ENCODE peak calls at places on chromosomes 7 and 10, in six cellular contexts. One of them, this sample, is unnamed.

GRCh38 chr7:157590526-157590925 is 253.7 kb downstream of the DNAJB6 start:
- DNase-seq in psoas muscle: no peak
- DNase-seq in breast epithelium: no peak
- DNase-seq in ascending aorta: no peak
- DNase-seq in HCT116: no peak
- DNase-seq in upper lobe of left lung: no peak
- DNase-seq in this sample: no peak

GRCh38 chr7:115449689-115450088 is 527.8 kb downstream of the MDFIC start:
- DNase-seq in psoas muscle: no peak
- DNase-seq in breast epithelium: no peak
- DNase-seq in ascending aorta: no peak
- DNase-seq in HCT116: no peak
- DNase-seq in upper lobe of left lung: no peak
- DNase-seq in this sample: no peak

GRCh38 chr7:35384761-35385700 is 131.1 kb upstream of the TBX20 start:
- DNase-seq in psoas muscle: no peak
- DNase-seq in breast epithelium: no peak
- DNase-seq in ascending aorta: no peak
- DNase-seq in HCT116: no peak
- DNase-seq in upper lobe of left lung: no peak
- DNase-seq in this sample: no peak

GRCh38 chr7:36490335-36490940 is 100.8 kb downstream of the ANLN start:
- DNase-seq in psoas muscle: no peak
- DNase-seq in breast epithelium: no peak
- DNase-seq in ascending aorta: no peak
- DNase-seq in HCT116: no peak
- DNase-seq in upper lobe of left lung: no peak
- DNase-seq in this sample: no peak

GRCh38 chr10:84548869-84549268 is 220.5 kb downstream of the CCSER2 start:
- DNase-seq in psoas muscle: no peak
- DNase-seq in breast epithelium: no peak
- DNase-seq in ascending aorta: no peak
- DNase-seq in HCT116: no peak
- DNase-seq in upper lobe of left lung: no peak
- DNase-seq in this sample: no peak

GRCh38 chr10:43237128-43237527 is 29.7 kb downstream of the RASGEF1A start:
- DNase-seq in psoas muscle: no peak
- DNase-seq in breast epithelium: no peak
- DNase-seq in ascending aorta: peak; percentile 12
- DNase-seq in HCT116: no peak
- DNase-seq in upper lobe of left lung: no peak
- DNase-seq in this sample: no peak

GRCh38 chr7:159040912-159041711 is 103.6 kb downstream of the VIPR2 start:
- DNase-seq in psoas muscle: no peak
- DNase-seq in breast epithelium: no peak
- DNase-seq in ascending aorta: peak; percentile 61
- DNase-seq in HCT116: no peak
- DNase-seq in upper lobe of left lung: no peak
- DNase-seq in this sample: no peak

GRCh38 chr7:132430863-132431822 is 145.1 kb downstream of the PLXNA4 start:
- DNase-seq in psoas muscle: no peak
- DNase-seq in breast epithelium: no peak
- DNase-seq in ascending aorta: peak; percentile 89
- DNase-seq in HCT116: no peak
- DNase-seq in upper lobe of left lung: peak; percentile 49
- DNase-seq in this sample: no peak

GRCh38 chr7:154953006-154953684 is 49.8 kb downstream of the PAXIP1 start:
- DNase-seq in psoas muscle: peak; percentile 72
- DNase-seq in breast epithelium: no peak
- DNase-seq in ascending aorta: no peak
- DNase-seq in HCT116: peak; percentile 24
- DNase-seq in upper lobe of left lung: no peak
- DNase-seq in this sample: peak; percentile 62

GRCh38 chr7:85392789-85393188 is 205.9 kb upstream of the SEMA3D start:
- DNase-seq in psoas muscle: no peak
- DNase-seq in breast epithelium: no peak
- DNase-seq in ascending aorta: no peak
- DNase-seq in HCT116: no peak
- DNase-seq in upper lobe of left lung: no peak
- DNase-seq in this sample: no peak

GRCh38 chr7:158616050-158616449 is 28.4 kb upstream of the PTPRN2 start:
- DNase-seq in psoas muscle: no peak
- DNase-seq in breast epithelium: no peak
- DNase-seq in ascending aorta: no peak
- DNase-seq in HCT116: no peak
- DNase-seq in upper lobe of left lung: no peak
- DNase-seq in this sample: no peak

GRCh38 chr7:124764847-124765400 is 668 bp downstream of the GPR37 start:
- DNase-seq in psoas muscle: peak; percentile 58
- DNase-seq in breast epithelium: no peak
- DNase-seq in ascending aorta: no peak
- DNase-seq in HCT116: no peak
- DNase-seq in upper lobe of left lung: no peak
- DNase-seq in this sample: peak; percentile 5

GRCh38 chr10:117345143-117345542 is 30.1 kb downstream of the PDZD8 start:
- DNase-seq in psoas muscle: no peak
- DNase-seq in breast epithelium: no peak
- DNase-seq in ascending aorta: no peak
- DNase-seq in HCT116: no peak
- DNase-seq in upper lobe of left lung: no peak
- DNase-seq in this sample: no peak

GRCh38 chr7:48244902-48245301 is 73.6 kb downstream of the ABCA13 start:
- DNase-seq in psoas muscle: no peak
- DNase-seq in breast epithelium: no peak
- DNase-seq in ascending aorta: no peak
- DNase-seq in HCT116: no peak
- DNase-seq in upper lobe of left lung: no peak
- DNase-seq in this sample: no peak

GRCh38 chr10:77943086-77943901 is 16.7 kb upstream of the DLG5 start:
- DNase-seq in psoas muscle: no peak
- DNase-seq in breast epithelium: peak; percentile 58
- DNase-seq in ascending aorta: no peak
- DNase-seq in HCT116: peak; percentile 57
- DNase-seq in upper lobe of left lung: no peak
- DNase-seq in this sample: no peak

GRCh38 chr10:1424648-1425047 is 312.7 kb downstream of the ADARB2 start:
- DNase-seq in psoas muscle: no peak
- DNase-seq in breast epithelium: no peak
- DNase-seq in ascending aorta: peak; percentile 2
- DNase-seq in HCT116: no peak
- DNase-seq in upper lobe of left lung: no peak
- DNase-seq in this sample: no peak

GRCh38 chr10:10873289-10873688 is 144.4 kb upstream of the CELF2 start:
- DNase-seq in psoas muscle: no peak
- DNase-seq in breast epithelium: no peak
- DNase-seq in ascending aorta: no peak
- DNase-seq in HCT116: no peak
- DNase-seq in upper lobe of left lung: no peak
- DNase-seq in this sample: no peak

GRCh38 chr10:88157981-88158465 is 294.6 kb downstream of the PTEN start:
- DNase-seq in psoas muscle: no peak
- DNase-seq in breast epithelium: no peak
- DNase-seq in ascending aorta: no peak
- DNase-seq in HCT116: no peak
- DNase-seq in upper lobe of left lung: no peak
- DNase-seq in this sample: no peak

GRCh38 chr7:118872568-118872967 is 648.1 kb downstream of the ANKRD7 start:
- DNase-seq in psoas muscle: no peak
- DNase-seq in breast epithelium: no peak
- DNase-seq in ascending aorta: no peak
- DNase-seq in HCT116: peak; percentile 24
- DNase-seq in upper lobe of left lung: no peak
- DNase-seq in this sample: no peak

GRCh38 chr7:44368885-44369284 is 43.5 kb upstream of the CAMK2B start:
- DNase-seq in psoas muscle: no peak
- DNase-seq in breast epithelium: no peak
- DNase-seq in ascending aorta: no peak
- DNase-seq in HCT116: no peak
- DNase-seq in upper lobe of left lung: no peak
- DNase-seq in this sample: no peak

GRCh38 chr7:44373418-44373740 is 48.0 kb upstream of the CAMK2B start:
- DNase-seq in psoas muscle: no peak
- DNase-seq in breast epithelium: no peak
- DNase-seq in ascending aorta: no peak
- DNase-seq in HCT116: no peak
- DNase-seq in upper lobe of left lung: no peak
- DNase-seq in this sample: no peak

GRCh38 chr7:44372560-44373417 is 47.4 kb upstream of the CAMK2B start:
- DNase-seq in psoas muscle: no peak
- DNase-seq in breast epithelium: no peak
- DNase-seq in ascending aorta: no peak
- DNase-seq in HCT116: no peak
- DNase-seq in upper lobe of left lung: no peak
- DNase-seq in this sample: no peak

GRCh38 chr7:44367475-44368030 is 42.2 kb upstream of the CAMK2B start:
- DNase-seq in psoas muscle: no peak
- DNase-seq in breast epithelium: peak; percentile 12
- DNase-seq in ascending aorta: no peak
- DNase-seq in HCT116: no peak
- DNase-seq in upper lobe of left lung: no peak
- DNase-seq in this sample: no peak

DNA sequence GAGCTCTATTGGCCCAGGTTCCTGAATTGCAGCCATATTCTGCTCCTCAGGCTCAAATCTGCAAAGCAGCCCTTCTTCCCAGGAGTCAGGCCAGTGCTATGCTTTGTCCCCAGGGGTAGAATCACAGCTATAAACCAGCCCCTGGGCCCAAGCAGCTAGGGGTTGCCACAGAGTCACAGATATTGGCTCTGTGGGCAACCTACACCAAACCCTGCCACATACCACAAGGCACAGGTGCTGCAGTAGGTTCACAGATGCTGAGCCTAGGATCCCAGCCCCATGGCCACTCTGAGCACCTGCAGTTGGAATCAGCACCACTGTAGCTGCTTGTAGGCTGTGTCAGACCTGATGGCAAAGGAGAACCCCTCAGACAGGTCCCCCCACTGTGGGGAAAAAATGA is 43.1 kb upstream of the CAMK2B start:
- DNase-seq in psoas muscle: no peak
- DNase-seq in breast epithelium: no peak
- DNase-seq in ascending aorta: no peak
- DNase-seq in HCT116: no peak
- DNase-seq in upper lobe of left lung: no peak
- DNase-seq in this sample: no peak
- H3K27ac ChIP-seq in psoas muscle: no peak overlapping the region
- H3K27ac ChIP-seq in breast epithelium: no peak overlapping the region
- H3K27ac ChIP-seq in ascending aorta: no peak overlapping the region
- H3K27ac ChIP-seq in HCT116: no peak overlapping the region
- H3K27ac ChIP-seq in upper lobe of left lung: no peak overlapping the region
- H3K27ac ChIP-seq in this sample: no peak overlapping the region

DNA sequence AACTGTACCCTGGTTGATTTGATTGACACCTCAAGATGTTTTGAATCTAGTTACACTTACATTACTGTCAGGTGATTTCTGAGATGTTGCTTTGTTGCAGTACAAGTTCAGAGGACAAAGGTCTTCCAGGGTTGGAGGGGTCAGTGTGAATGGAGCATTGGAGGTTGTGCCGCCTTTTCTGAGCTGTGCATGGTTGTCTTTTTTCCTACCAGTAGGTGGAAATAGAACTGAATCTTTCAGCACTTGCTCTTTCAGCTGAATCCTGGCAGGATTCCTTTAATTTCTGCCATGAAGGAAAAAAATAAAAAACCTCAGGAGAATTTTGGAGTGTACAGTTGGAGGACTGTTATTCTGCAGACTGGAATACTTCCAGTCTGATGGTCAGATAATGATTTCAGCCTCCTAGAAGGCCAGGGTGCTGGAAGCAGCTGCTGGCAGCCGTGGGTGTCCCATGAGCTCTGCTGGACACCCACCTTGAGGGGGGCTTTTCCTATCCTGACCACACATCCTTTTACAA is 82.7 kb downstream of the PLCE1 start:
- DNase-seq in psoas muscle: no peak
- DNase-seq in breast epithelium: no peak
- DNase-seq in ascending aorta: no peak
- DNase-seq in HCT116: no peak
- DNase-seq in upper lobe of left lung: no peak
- DNase-seq in this sample: no peak
- TF ChIP-seq CTCF in psoas muscle: peak; percentile 54
- TF ChIP-seq CTCF in breast epithelium: peak; percentile 30
- TF ChIP-seq CTCF in ascending aorta: peak; percentile 74
- TF ChIP-seq CTCF in HCT116: peak; percentile 10
- TF ChIP-seq CTCF in upper lobe of left lung: no peak
- TF ChIP-seq CTCF in this sample: no peak

GRCh38 chr7:42099076-42099836 is 137.8 kb downstream of the GLI3 start:
- DNase-seq in psoas muscle: no peak
- DNase-seq in breast epithelium: no peak
- DNase-seq in ascending aorta: no peak
- DNase-seq in HCT116: no peak
- DNase-seq in upper lobe of left lung: no peak
- DNase-seq in this sample: no peak
- H3K27ac ChIP-seq in psoas muscle: no peak overlapping the region
- H3K27ac ChIP-seq in breast epithelium: peak overlapping the region; percentile 3
- H3K27ac ChIP-seq in ascending aorta: no peak overlapping the region
- H3K27ac ChIP-seq in HCT116: no peak overlapping the region
- H3K27ac ChIP-seq in upper lobe of left lung: no peak overlapping the region
- H3K27ac ChIP-seq in this sample: no peak overlapping the region

GRCh38 chr7:148110097-148110868 is 480.3 kb upstream of the C7orf33 start:
- DNase-seq in psoas muscle: no peak
- DNase-seq in breast epithelium: no peak
- DNase-seq in ascending aorta: no peak
- DNase-seq in HCT116: no peak
- DNase-seq in upper lobe of left lung: peak; percentile 24
- DNase-seq in this sample: no peak
- TF ChIP-seq CTCF in psoas muscle: no peak
- TF ChIP-seq CTCF in breast epithelium: no peak
- TF ChIP-seq CTCF in ascending aorta: no peak
- TF ChIP-seq CTCF in HCT116: no peak
- TF ChIP-seq CTCF in upper lobe of left lung: no peak
- TF ChIP-seq CTCF in this sample: no peak

GRCh38 chr7:80136276-80137045 is 1.8 kb downstream of the GNAI1 start:
- DNase-seq in psoas muscle: no peak
- DNase-seq in breast epithelium: no peak
- DNase-seq in ascending aorta: no peak
- DNase-seq in HCT116: no peak
- DNase-seq in upper lobe of left lung: no peak
- DNase-seq in this sample: no peak
- H3K27ac ChIP-seq in psoas muscle: no peak overlapping the region
- H3K27ac ChIP-seq in breast epithelium: no peak overlapping the region
- H3K27ac ChIP-seq in ascending aorta: no peak overlapping the region
- H3K27ac ChIP-seq in HCT116: peak overlapping the region; percentile 98
- H3K27ac ChIP-seq in upper lobe of left lung: no peak overlapping the region
- H3K27ac ChIP-seq in this sample: no peak overlapping the region

This sample was measured in CD4-positive, alpha-beta T cell.